ENCODE peak calls at places on chromosome 9, in four cellular contexts. J, A, T and Q are unnamed samples.

GRCh38 chr9:353077-353476 is 138.4 kb downstream of the DOCK8 start:
- DNase-seq in A (no peak), T (no peak), J (no peak), Q (no peak)

GRCh38 chr9:86503281-86503680 is 149.1 kb upstream of the TUT7 start:
- DNase-seq in A (no peak), J (no peak), T (no peak), Q (no peak)

GRCh38 chr9:114652776-114653555 is 4.6 kb downstream of the TEX53 start:
- DNase-seq in A (no peak), T (no peak), J (no peak), Q (no peak)

GRCh38 chr9:135106551-135107270 is 19.2 kb downstream of the OLFM1 start:
- DNase-seq in A (no peak), J (no peak), T (no peak), Q (no peak)

GRCh38 chr9:35729700-35730485 is 2.1 kb downstream of the TLN1 start:
- DNase-seq in T (peak), J (no peak), A (peak), Q (no peak)

GRCh38 chr9:133425049-133425632 is 3.0 kb downstream of the ADAMTS13 start:
- DNase-seq in A (no peak), J (no peak), T (peak), Q (no peak)

GRCh38 chr9:17117372-17117771 is 17.5 kb upstream of the CNTLN start:
- DNase-seq in T (no peak), J (no peak), A (no peak), Q (no peak)

GRCh38 chr9:75930193-75930592 is 39.7 kb downstream of the PCSK5 start:
- DNase-seq in J (no peak), T (no peak), A (no peak), Q (no peak)

GRCh38 chr9:70121818-70122436 is 78.3 kb downstream of the MAMDC2 start:
- DNase-seq in A (no peak), T (no peak), J (no peak), Q (no peak)

GRCh38 chr9:25677301-25678146 is 720 bp downstream of the TUSC1 start:
- DNase-seq in A (peak), T (peak), J (no peak), Q (peak)

GRCh38 chr9:77099388-77099787 is 77.9 kb upstream of the VPS13A start:
- DNase-seq in J (no peak), T (no peak), A (no peak), Q (no peak)

GRCh38 chr9:23622396-23622795 is 203.6 kb downstream of the ELAVL2 start:
- DNase-seq in T (no peak), A (no peak), J (no peak), Q (no peak)

GRCh38 chr9:75588808-75589207 is 301.7 kb upstream of the PCSK5 start:
- DNase-seq in J (no peak), A (no peak), T (no peak), Q (peak)

GRCh38 chr9:107684224-107684623 is 194.7 kb upstream of the KLF4 start:
- DNase-seq in A (no peak), J (no peak), T (no peak), Q (no peak)

GRCh38 chr9:127051881-127052595 is 70.4 kb downstream of the ANGPTL2 start:
- DNase-seq in A (no peak), T (no peak), J (no peak), Q (peak)

GRCh38 chr9:114025196-114025753 is 52.8 kb downstream of the AMBP start:
- DNase-seq in A (no peak), T (no peak), J (no peak), Q (peak)

GRCh38 chr9:98851730-98852462 is 44.4 kb downstream of the GALNT12 start:
- DNase-seq in A (no peak), T (no peak), J (no peak), Q (no peak)

GRCh38 chr9:18605763-18606162 is 131.8 kb downstream of the ADAMTSL1 start:
- DNase-seq in A (no peak), T (no peak), J (no peak), Q (no peak)

GRCh38 chr9:27367922-27368316 is 71.0 kb upstream of the EQTN start:
- DNase-seq in T (no peak), A (no peak), J (no peak), Q (no peak)

GRCh38 chr9:90095682-90096081 is 490.9 kb downstream of the GADD45G start:
- DNase-seq in T (no peak), J (no peak), A (no peak), Q (no peak)

GRCh38 chr9:133792721-133793470 is 54.7 kb upstream of the SARDH start:
- DNase-seq in A (peak), T (peak), J (peak), Q (peak)

GRCh38 chr9:20315672-20316071 is 306.6 kb downstream of the MLLT3 start:
- DNase-seq in T (no peak), J (no peak), A (no peak), Q (no peak)

GRCh38 chr9:6417186-6417585 is 4.2 kb downstream of the UHRF2 start:
- DNase-seq in A (no peak), J (no peak), T (no peak), Q (no peak)
- H3K4me3 ChIP-seq in A (no peak), J (no peak), T (no peak), Q (no peak)

GRCh38 chr9:105415344-105415980 is 32.4 kb upstream of the FSD1L start:
- DNase-seq in J (peak), A (no peak), T (no peak), Q (no peak)
- H3K27ac ChIP-seq in J (no peak), A (no peak), T (no peak), Q (no peak)

DNA sequence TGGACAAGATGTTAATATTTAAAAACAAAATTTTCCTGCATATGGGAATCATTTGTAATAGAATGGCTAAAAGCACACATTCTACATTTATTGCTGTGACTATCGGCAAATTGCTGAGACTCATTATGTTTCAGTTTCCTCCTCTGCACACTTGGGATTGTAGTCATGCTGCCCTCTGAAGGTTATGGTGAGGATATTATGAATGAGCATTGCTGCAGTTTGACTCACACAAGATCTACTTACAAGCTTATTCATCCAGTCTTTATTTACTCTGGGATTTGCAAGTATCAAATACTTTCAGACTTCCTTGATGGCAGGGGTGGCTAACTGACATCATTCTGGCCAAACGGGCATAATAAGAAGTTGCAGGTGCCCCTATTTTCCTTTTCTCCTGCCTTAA is 9.5 kb upstream of the NFIL3 start:
- DNase-seq in T (no peak), J (no peak), A (no peak), Q (no peak)
- H3K4me3 ChIP-seq in T (no peak), J (no peak), A (no peak), Q (no peak)

GRCh38 chr9:80320916-80321315 is 749.2 kb downstream of the TLE4 start:
- DNase-seq in T (no peak), J (no peak), A (no peak), Q (no peak)
- H3K27ac ChIP-seq in T (no peak), J (no peak), A (no peak), Q (no peak)

DNA sequence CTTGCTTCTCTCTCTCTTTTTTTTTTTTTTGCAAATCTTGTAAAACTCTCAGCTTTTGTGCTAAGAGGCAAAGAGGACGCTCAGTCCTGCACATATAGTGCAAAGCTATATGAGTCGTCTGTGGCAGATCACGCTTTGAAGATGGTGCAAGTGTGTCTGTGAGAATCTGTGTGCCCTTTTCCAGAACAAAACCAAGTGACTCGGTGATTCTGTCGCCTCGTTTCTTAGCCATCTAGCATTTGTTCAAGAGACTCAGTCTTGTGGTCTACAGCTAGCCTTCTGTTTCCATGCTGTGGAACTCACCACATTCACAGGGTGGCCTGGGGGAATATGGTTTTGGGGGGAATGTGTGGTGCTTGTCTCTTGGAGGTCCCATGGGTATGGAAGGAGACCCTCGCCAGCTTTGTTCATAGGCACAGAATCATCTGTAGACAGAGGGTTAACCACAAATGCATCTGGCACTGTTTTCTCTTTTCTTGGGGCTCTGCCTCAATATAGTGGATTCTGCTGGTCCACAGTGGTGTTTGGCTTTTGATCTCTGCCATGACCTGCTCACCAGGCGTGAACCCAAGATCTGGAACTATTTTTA is 82.1 kb downstream of the C9orf152 start:
- DNase-seq in A (no peak), T (no peak), J (no peak), Q (no peak)
- H3K4me3 ChIP-seq in A (peak), T (peak), J (no peak), Q (peak)

GRCh38 chr9:37034938-37035471 is 937 bp upstream of the PAX5 start:
- DNase-seq in T (no peak), J (no peak), A (no peak), Q (no peak)
- H3K27ac ChIP-seq in T (no peak), J (no peak), A (no peak), Q (no peak)

GRCh38 chr9:93952784-93953491 is 2.2 kb downstream of the BARX1 start:
- DNase-seq in A (no peak), T (no peak), J (no peak), Q (no peak)
- H3K4me3 ChIP-seq in A (no peak), T (no peak), J (no peak), Q (no peak)

DNA sequence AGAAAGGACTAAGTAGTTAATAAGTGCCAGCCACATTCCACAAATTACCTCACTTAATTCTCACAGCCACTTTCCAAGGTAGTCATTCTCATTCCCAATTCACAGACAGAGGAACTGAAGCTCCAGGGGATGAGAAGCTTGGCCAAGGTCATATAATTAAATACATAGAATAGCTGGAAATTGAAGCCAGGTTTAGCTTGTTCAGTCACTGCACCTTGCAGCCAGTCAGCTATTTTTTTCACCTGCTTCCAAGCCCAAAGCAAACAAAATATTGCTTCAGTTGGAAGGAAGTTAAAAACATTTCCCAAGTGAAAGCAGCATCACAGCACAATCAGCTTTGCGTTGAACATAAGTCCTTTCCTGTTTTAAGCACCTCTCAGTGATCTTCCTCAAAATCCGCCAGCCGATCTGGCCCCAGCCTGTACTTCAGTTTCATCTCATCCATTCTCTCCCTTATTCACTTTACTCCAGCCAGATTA is 4.8 kb downstream of the ALDH1A1 start:
- DNase-seq in J (no peak), T (no peak), A (no peak), Q (no peak)
- H3K27ac ChIP-seq in J (no peak), T (peak), A (peak), Q (no peak)

DNA sequence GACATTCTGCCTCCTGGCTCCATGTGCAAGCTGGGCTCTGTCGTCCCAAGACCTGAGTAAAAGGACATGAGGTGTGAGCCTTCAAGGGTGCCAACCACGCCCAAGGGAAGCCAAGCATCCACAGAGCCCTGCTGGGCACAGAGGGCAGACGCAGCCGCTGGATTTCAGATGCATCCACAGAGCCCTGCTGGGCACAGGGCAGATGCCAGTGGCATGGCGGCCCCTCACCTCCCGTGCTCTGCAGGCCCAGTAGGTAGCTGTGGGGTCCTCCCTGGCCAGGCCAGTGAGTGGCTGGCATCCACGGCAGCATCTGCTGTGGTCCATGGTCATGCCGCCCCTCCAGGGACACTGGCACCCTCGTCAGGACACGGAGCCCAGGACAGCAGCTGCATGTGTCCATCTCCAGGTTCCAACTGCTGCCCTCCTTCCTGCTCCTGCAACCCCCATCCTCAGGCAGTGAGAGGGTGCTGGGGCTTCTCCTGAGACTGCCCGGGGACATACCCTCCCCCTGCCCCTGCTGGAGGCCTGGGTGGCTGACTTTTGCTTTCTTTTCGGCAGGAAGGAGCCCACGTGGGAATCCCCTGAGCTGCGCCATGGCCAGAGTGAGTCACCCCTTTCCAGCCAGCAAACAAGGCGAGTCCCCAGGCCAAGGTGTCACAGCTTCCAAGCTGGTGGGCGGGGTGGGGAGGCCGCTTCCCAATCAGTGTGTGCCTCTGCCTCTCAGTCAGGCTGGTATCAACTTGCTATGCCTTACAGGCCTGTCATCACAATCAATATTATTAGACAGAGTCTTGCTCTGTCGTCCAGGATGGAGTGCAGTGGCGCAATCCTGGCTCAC is 4.0 kb upstream of the TRAF2 start:
- DNase-seq in T (no peak), A (no peak), J (peak), Q (no peak)
- H3K4me3 ChIP-seq in T (peak), A (peak), J (peak), Q (peak)